ENCODE peak calls at places on chromosomes 16 and 17, in four cellular contexts. I is IMR-90, C is neuronal stem cell, G is H1. V is an unnamed sample. For H3K27me3, the result is how much of the 10 kb centered on the place peaks cover.

GRCh38 chr16:3188925-3189825 is 1.2 kb downstream of the OR1F1 start:
- DNase-seq in I (peak), C (no peak), G (peak), V (peak)

GRCh38 chr17:2949469-2950044 is 113.8 kb downstream of the OR1D5 start:
- DNase-seq in I (peak), C (no peak), G (no peak), V (no peak)

GRCh38 chr17:13725286-13725990 is 123.7 kb upstream of the HS3ST3A1 start:
- DNase-seq in I (peak), C (no peak), G (no peak), V (no peak)

GRCh38 chr16:3444032-3444388 is 530 bp downstream of the NAA60 start:
- DNase-seq in I (peak), C (no peak), G (no peak), V (peak)

GRCh38 chr16:83068686-83069085 is 441.9 kb downstream of the CDH13 start:
- DNase-seq in I (peak), C (no peak), G (no peak), V (no peak)

GRCh38 chr17:56284501-56284900 is 131.2 kb downstream of the ANKFN1 start:
- DNase-seq in I (no peak), C (no peak), G (no peak), V (no peak)

GRCh38 chr17:36459601-36460000 is 26.9 kb upstream of the ZNHIT3 start:
- DNase-seq in I (no peak), C (no peak), G (no peak), V (no peak)

GRCh38 chr16:68426355-68426652 is 22.0 kb downstream of the SMPD3 start:
- DNase-seq in I (no peak), C (no peak), G (no peak), V (no peak)

GRCh38 chr16:81448154-81449131 is 3.8 kb downstream of the CMIP start:
- DNase-seq in I (no peak), C (no peak), G (no peak), V (no peak)

GRCh38 chr16:87383522-87384161 is at the start of gene FBXO31:
- DNase-seq in I (peak), C (peak), G (peak), V (peak)

GRCh38 chr16:54287018-54287757 is 601 bp upstream of the IRX3 start:
- DNase-seq in I (no peak), C (peak), G (peak), V (no peak)

GRCh38 chr17:61353615-61354014 is 46.0 kb upstream of the TBX2 start:
- DNase-seq in I (no peak), C (no peak), G (no peak), V (no peak)

GRCh38 chr16:54936979-54937672 is 6.5 kb downstream of the IRX5 start:
- DNase-seq in I (no peak), C (peak), G (peak), V (peak)

GRCh38 chr17:56011406-56012131 is 141.7 kb upstream of the ANKFN1 start:
- DNase-seq in I (no peak), C (no peak), G (no peak), V (no peak)

GRCh38 chr17:18043491-18043890 is 4.3 kb downstream of the GID4 start:
- DNase-seq in I (peak), C (no peak), G (no peak), V (peak)

GRCh38 chr16:84884311-84885023 is 64.7 kb downstream of the CRISPLD2 start:
- DNase-seq in I (no peak), C (peak), G (peak), V (peak)

GRCh38 chr16:87178977-87179376 is 138.2 kb downstream of the C16orf95 start:
- DNase-seq in I (peak), C (no peak), G (no peak), V (peak)

GRCh38 chr17:73802871-73803270 is 158.6 kb upstream of the SDK2 start:
- DNase-seq in I (no peak), C (no peak), G (no peak), V (peak)

GRCh38 chr16:53922805-53923645 is 219.1 kb downstream of the FTO start:
- DNase-seq in I (peak), C (no peak), G (no peak), V (no peak)

GRCh38 chr16:52953215-52953614 is 99.5 kb downstream of the CHD9NB start:
- DNase-seq in I (no peak), C (no peak), G (no peak), V (no peak)

GRCh38 chr16:65122974-65123845 is 1.3 kb upstream of the CDH11 start:
- DNase-seq in I (peak), C (peak), G (no peak), V (peak)

GRCh38 chr16:82192665-82193064 is 22.6 kb upstream of the MPHOSPH6 start:
- DNase-seq in I (peak), C (no peak), G (no peak), V (no peak)

GRCh38 chr17:2084129-2084765 is 29.3 kb downstream of the HIC1 start:
- DNase-seq in I (peak), C (no peak), G (no peak), V (no peak)

GRCh38 chr17:48608494-48608834 is 2.4 kb downstream of the HOXB7 start:
- DNase-seq in I (no peak), C (no peak), G (no peak), V (no peak)

GRCh38 chr17:48577946-48578615 is at the start of gene HOXB4:
- DNase-seq in I (peak), C (no peak), G (no peak), V (peak)

GRCh38 chr17:17495448-17496188 is 577 bp downstream of the RASD1 start:
- DNase-seq in I (peak), C (peak), G (peak), V (peak)

GRCh38 chr16:1825864-1826690 is 548 bp downstream of the HAGH start:
- DNase-seq in I (peak), C (no peak), G (peak), V (peak)

GRCh38 chr16:12147681-12148479 is 171.3 kb downstream of the SNX29 start:
- DNase-seq in I (no peak), C (peak), G (peak), V (peak)

GRCh38 chr17:1162116-1162855 is 17.5 kb downstream of the ABR start:
- DNase-seq in I (no peak), C (no peak), G (no peak), V (no peak)

GRCh38 chr16:68592466-68593337 is 52.4 kb upstream of the CDH3 start:
- DNase-seq in I (no peak), C (no peak), G (no peak), V (no peak)

GRCh38 chr17:18966831-18967624 is 15.1 kb downstream of the SLC5A10 start:
- DNase-seq in I (peak), C (peak), G (peak), V (peak)

GRCh38 chr17:77370536-77370935 is 229.8 kb downstream of the SEC14L1 start:
- DNase-seq in I (no peak), C (no peak), G (no peak), V (no peak)

GRCh38 chr16:53257001-53257400 is 177.3 kb upstream of the RBL2 start:
- DNase-seq in I (peak), C (no peak), G (no peak), V (peak)

GRCh38 chr16:50183316-50183715 is 30.2 kb downstream of the TENT4B start:
- DNase-seq in I (peak), C (no peak), G (no peak), V (no peak)

GRCh38 chr16:12311887-12312286 is 335.4 kb downstream of the SNX29 start:
- DNase-seq in I (no peak), C (no peak), G (no peak), V (peak)

GRCh38 chr16:87000007-87000406 is 317.2 kb downstream of the C16orf95 start:
- DNase-seq in I (no peak), C (no peak), G (no peak), V (no peak)

GRCh38 chr16:64351116-64351515 is 770.7 kb downstream of the CDH11 start:
- DNase-seq in I (no peak), C (no peak), G (no peak), V (no peak)

GRCh38 chr17:20203761-20204263 is 194.7 kb downstream of the SPECC1 start:
- DNase-seq in I (peak), C (no peak), G (no peak), V (no peak)

GRCh38 chr17:72737291-72737690 is 355.2 kb downstream of the SLC39A11 start:
- DNase-seq in I (no peak), C (no peak), G (no peak), V (no peak)

GRCh38 chr17:58303981-58304734 is 23.4 kb upstream of the MPO start:
- DNase-seq in I (peak), C (no peak), G (peak), V (peak)

DNA sequence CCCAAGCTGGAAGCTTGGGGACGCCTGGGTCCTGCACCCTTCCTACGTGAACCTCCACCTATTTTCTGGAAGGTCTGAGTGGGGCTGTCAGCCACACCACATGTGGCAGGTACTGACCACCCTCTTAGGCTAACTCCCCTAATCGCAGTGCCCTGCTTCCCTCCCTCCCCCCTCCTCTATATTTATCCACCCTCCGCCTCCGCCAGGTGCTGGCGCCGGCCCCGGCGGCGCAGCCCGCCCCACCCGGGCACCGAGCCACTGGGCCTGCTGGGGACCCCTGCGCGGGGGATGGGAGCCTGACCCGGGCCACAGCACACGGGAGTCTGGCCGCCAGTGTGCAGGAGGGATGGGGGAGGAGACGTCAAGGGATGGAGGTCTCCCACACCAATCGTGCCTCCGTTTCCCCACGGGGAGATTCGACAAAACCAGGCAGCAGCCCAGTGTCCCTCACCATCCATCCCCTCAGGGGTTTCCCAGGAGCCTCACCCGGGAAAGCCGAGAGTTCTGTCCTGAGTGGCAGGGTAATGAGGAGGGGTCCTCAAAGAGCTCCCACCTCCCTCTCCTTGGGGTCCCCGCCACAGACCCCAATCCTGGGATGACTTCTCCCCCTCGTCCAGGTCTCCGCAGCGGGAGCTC is 1.3 kb downstream of the PLEKHH3 start:
- DNase-seq in I (no peak), C (no peak), G (peak), V (no peak)
- H3K27me3 ChIP-seq in I (under half), C (under half), G (half or more), V (under half)

DNA sequence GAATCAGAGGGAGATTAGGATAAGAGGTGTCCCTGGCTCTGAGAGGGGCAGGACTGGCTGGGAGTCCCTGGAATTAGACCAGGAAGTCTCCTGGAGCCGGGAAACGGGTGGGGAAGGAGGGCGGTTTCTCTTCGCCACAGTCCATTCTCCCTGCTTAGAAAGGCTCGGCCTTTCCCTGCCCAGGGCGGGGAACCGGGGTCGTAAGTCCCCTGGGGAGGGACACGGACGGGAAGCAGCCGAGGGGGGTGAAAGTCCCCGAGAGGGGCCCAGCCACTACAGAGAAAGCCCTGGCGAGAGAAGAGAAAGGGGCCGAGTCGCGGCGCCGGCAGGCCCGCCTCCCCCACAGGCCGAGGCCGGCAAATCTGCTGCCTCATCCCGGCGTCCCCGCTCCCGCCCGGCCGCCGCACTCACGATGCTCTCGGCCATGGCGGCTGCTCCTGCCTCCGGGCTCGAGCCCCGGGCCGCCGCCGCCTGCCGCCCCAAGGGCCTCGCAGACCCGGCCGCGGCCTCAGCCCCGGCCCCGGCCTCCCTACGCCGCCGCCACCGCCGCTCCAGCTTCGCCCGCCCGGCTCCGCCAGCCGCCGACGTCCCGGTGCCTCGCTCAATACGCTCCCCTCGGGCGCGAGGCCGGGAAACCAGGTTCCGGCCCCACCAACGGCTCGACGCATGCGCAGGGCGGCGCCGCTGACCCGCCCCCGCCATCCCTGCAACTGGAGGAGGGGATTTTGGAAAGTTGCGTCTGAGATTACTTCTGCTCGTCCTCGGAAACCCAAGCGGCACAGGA is at the start of the genes NPLOC4 and TSPAN10:
- DNase-seq in I (peak), C (peak), G (peak), V (peak)
- H3K9ac ChIP-seq in I (peak), C (peak), G (peak), V (peak)

DNA sequence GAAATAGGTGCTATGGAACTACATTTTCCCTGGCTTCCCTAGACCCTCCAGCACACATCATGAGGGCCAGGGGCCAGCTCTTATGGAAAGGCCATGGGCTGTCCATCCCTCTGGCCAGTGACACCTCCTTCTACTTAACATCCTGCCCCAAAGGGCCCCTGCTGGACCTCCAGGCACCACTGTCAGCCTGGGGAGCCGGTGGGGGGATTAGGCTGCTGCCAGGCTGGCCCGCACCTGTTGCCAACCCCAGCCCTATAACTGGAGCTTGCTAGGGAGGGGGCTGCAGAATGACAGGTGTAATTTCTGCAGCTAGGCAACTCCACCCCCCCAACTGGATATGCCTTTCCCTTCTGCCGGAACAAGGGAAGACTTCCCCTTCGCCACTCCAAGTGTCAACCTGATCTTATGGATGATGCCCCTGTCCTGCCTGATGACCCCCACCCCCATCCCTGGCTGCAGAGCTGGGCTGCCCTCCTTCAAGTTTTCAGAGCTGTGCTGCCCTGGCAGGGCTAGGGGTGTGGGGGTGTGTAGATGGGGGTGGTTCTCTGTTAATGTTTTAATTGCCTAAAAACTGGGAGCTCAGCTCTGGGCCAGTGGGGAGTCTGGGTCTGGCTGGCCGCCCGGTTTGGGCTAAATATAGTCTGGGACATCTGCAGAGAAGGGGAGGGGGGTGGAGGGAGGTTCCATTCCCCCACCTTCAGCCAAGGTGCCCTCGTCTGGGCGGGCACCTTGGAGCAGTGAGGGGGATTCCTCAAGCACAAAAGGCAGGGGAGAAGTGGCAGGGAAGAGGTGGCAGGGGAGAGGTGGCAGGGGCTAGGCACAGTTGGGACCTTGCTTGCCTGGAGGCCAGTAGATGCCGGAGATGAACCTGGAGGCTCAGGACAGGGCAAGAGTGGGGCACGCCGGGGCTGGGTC is 12.8 kb downstream of the RARA start:
- DNase-seq in I (no peak), C (no peak), G (no peak), V (no peak)
- H4K8ac ChIP-seq in I (peak), C (peak), G (peak), V (no peak)

GRCh38 chr16:89168381-89169189 is 3.0 kb upstream of the CDH15 start:
- DNase-seq in I (no peak), C (no peak), G (no peak), V (no peak)

GRCh38 chr16:89164847-89165684 is 6.5 kb upstream of the CDH15 start:
- DNase-seq in I (no peak), C (no peak), G (no peak), V (no peak)

GRCh38 chr16:89166696-89167424 is 4.7 kb upstream of the CDH15 start:
- DNase-seq in I (no peak), C (no peak), G (no peak), V (no peak)

GRCh38 chr16:89169778-89170177 is 1.8 kb upstream of the CDH15 start:
- DNase-seq in I (no peak), C (no peak), G (no peak), V (no peak)

DNA sequence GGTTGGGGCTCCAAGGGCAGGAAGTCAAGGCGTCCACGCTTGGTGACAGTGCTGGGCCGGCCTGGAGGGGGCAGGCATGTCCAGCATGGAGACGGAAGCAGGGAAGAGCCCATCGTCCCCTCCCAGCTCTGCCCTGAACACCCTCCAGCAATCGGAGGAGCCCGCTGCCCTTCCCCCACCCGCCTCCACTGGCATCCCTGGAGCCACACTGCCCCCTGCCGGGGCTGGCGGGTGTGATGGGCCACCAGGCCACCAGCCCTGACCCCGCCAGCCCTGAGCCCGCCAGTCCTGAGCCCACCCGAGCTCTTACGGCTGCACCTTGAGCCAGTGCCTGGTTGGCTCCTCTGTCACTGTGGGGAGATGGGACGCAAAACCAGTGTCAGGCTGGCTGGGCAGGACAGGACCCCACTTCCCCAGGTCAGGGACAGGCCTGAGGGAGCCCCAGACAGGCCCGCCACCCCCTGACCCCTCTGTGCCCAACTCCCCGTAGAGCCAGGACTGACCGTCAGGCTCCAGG is 4.1 kb upstream of the CDH15 start:
- DNase-seq in I (peak), C (peak), G (peak), V (peak)
- H3K27me3 ChIP-seq in I (under half), C (under half), G (under half), V (under half)

GRCh38 chr16:23836404-23837291 is 865 bp downstream of the PRKCB start:
- DNase-seq in I (no peak), C (no peak), G (peak), V (peak)
- H3K9ac ChIP-seq in I (no peak), C (peak), G (no peak), V (no peak)

GRCh38 chr16:75218256-75219076 is at the start of gene CTRB1:
- DNase-seq in I (no peak), C (no peak), G (no peak), V (no peak)
- H4K8ac ChIP-seq in I (no peak), C (no peak), G (no peak), V (no peak)

GRCh38 chr17:79288950-79289349 is 214.3 kb downstream of the ENGASE start:
- DNase-seq in I (no peak), C (no peak), G (no peak), V (no peak)

GRCh38 chr17:79282294-79282693 is 207.7 kb downstream of the ENGASE start:
- DNase-seq in I (no peak), C (no peak), G (no peak), V (no peak)

GRCh38 chr17:79287743-79288142 is 213.1 kb downstream of the ENGASE start:
- DNase-seq in I (no peak), C (no peak), G (no peak), V (no peak)

GRCh38 chr17:79281803-79282202 is 207.2 kb downstream of the ENGASE start:
- DNase-seq in I (no peak), C (no peak), G (no peak), V (no peak)

GRCh38 chr17:79285973-79286372 is 211.3 kb downstream of the ENGASE start:
- DNase-seq in I (no peak), C (no peak), G (no peak), V (no peak)
- H3K27me3 ChIP-seq in I (under half), C (under half), G (under half), V (under half)

GRCh38 chr16:72291531-72291981 is 119.6 kb upstream of the PMFBP1 start:
- DNase-seq in I (peak), C (no peak), G (no peak), V (no peak)
- H3K9ac ChIP-seq in I (no peak), C (no peak), G (no peak), V (no peak)

GRCh38 chr16:55971447-55971846 is 96.3 kb upstream of the CES5A start:
- DNase-seq in I (no peak), C (no peak), G (no peak), V (no peak)

GRCh38 chr16:55965099-55965498 is 89.9 kb upstream of the CES5A start:
- DNase-seq in I (no peak), C (no peak), G (no peak), V (no peak)

DNA sequence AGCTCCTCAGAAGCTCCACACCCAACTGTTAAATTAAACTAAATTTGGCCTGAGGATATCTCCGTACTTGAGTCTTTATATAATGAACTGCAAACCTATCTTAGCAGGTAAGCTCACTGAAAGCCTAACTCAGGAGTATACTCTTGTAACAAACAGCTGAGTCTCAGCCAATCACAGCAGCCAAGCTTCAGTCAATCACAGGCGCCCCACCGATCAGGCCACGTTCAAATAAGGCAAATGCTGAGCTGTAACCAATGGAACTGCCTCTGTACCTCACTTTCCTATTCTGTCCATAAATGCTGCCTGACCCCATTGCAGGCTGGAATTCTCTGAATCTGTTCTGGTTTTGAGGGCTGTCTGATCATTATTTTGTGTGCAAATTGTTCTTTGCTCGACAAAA is 93.0 kb upstream of the CES5A start:
- DNase-seq in I (no peak), C (no peak), G (no peak), V (no peak)
- H4K8ac ChIP-seq in I (no peak), C (no peak), G (no peak), V (no peak)